ENCODE peak calls at places on chromosomes 1 and 21, in four cellular contexts. O is HepG2, M is GM12878, N is K562. I is an unnamed sample.

GRCh38 chr1:91735266-91735845 is 150.6 kb downstream of the TGFBR3 start:
- DNase-seq in O (peak), M (no peak), N (no peak), I (no peak)

GRCh38 chr1:151964510-151964909 is 29.1 kb downstream of the S100A10 start:
- DNase-seq in O (no peak), M (no peak), N (no peak), I (no peak)

GRCh38 chr21:16752109-16752508 is 760.7 kb upstream of the CXADR start:
- DNase-seq in O (no peak), M (no peak), N (no peak), I (no peak)

GRCh38 chr1:41435570-41436178 is 48.8 kb downstream of the EDN2 start:
- DNase-seq in O (no peak), M (no peak), N (no peak), I (no peak)

GRCh38 chr21:38797470-38797869 is 8.3 kb upstream of the ETS2 start:
- DNase-seq in O (peak), M (no peak), N (peak), I (no peak)

GRCh38 chr1:228000836-228001563 is 5.8 kb upstream of the WNT3A start:
- DNase-seq in O (no peak), M (no peak), N (no peak), I (no peak)

GRCh38 chr1:60132108-60132507 is 58.5 kb upstream of the C1orf87 start:
- DNase-seq in O (no peak), M (no peak), N (no peak), I (no peak)

GRCh38 chr1:229342902-229343587 is at the start of gene CCSAP:
- DNase-seq in O (peak), M (no peak), N (peak), I (peak)

GRCh38 chr1:147177611-147178370 is 5.5 kb upstream of the PRKAB2 start:
- DNase-seq in O (no peak), M (no peak), N (no peak), I (no peak)

GRCh38 chr21:44845418-44846200 is 27.7 kb upstream of the SUMO3 start:
- DNase-seq in O (peak), M (no peak), N (peak), I (peak)

GRCh38 chr1:202208458-202208857 is 14.9 kb downstream of the LGR6 start:
- DNase-seq in O (no peak), M (no peak), N (no peak), I (no peak)

GRCh38 chr1:161019767-161020572 is 982 bp downstream of the F11R start:
- DNase-seq in O (no peak), M (no peak), N (peak), I (no peak)

GRCh38 chr1:76330993-76331603 is 256.6 kb downstream of the ST6GALNAC3 start:
- DNase-seq in O (peak), M (no peak), N (peak), I (peak)

GRCh38 chr1:151988405-151988851 is 5.2 kb downstream of the S100A10 start:
- DNase-seq in O (no peak), M (no peak), N (peak), I (no peak)

GRCh38 chr1:109819365-109819764 is 55.6 kb upstream of the EPS8L3 start:
- DNase-seq in O (no peak), M (no peak), N (peak), I (no peak)

GRCh38 chr1:8362701-8363101 is 44.8 kb downstream of the SLC45A1 start:
- DNase-seq in O (no peak), M (no peak), N (no peak), I (no peak)

GRCh38 chr1:12019858-12020509 is 686 bp downstream of the MIIP start:
- DNase-seq in O (no peak), M (no peak), N (no peak), I (no peak)

GRCh38 chr1:225428879-225429455 is 1.1 kb upstream of the LBR start:
- DNase-seq in O (no peak), M (peak), N (no peak), I (no peak)

GRCh38 chr1:154386643-154387352 is 18.3 kb upstream of the IL6R start:
- DNase-seq in O (peak), M (no peak), N (peak), I (no peak)

GRCh38 chr1:2148691-2149090 is 45.9 kb downstream of the FAAP20 start:
- DNase-seq in O (no peak), M (no peak), N (no peak), I (no peak)

GRCh38 chr1:208868554-208868953 is 624.4 kb upstream of the PLXNA2 start:
- DNase-seq in O (no peak), M (no peak), N (no peak), I (no peak)

GRCh38 chr1:201903135-201903534 is 14.4 kb downstream of the SHISA4 start:
- DNase-seq in O (no peak), M (no peak), N (no peak), I (no peak)

GRCh38 chr21:46005481-46005881 is 23.9 kb downstream of the COL6A1 start:
- DNase-seq in O (no peak), M (no peak), N (no peak), I (no peak)

GRCh38 chr1:220189750-220190347 is 82.4 kb downstream of the RAB3GAP2 start:
- DNase-seq in O (peak), M (no peak), N (peak), I (peak)

GRCh38 chr21:38712076-38712475 is 93.7 kb upstream of the ETS2 start:
- DNase-seq in O (peak), M (no peak), N (peak), I (peak)

GRCh38 chr1:248805905-248806304 is 19.8 kb downstream of the SH3BP5L start:
- DNase-seq in O (no peak), M (no peak), N (no peak), I (no peak)

GRCh38 chr21:39336457-39337008 is 12.4 kb downstream of the HMGN1 start:
- DNase-seq in O (peak), M (no peak), N (no peak), I (no peak)

GRCh38 chr1:231544943-231545592 is 16.6 kb downstream of the TSNAX start:
- DNase-seq in O (no peak), M (no peak), N (no peak), I (no peak)

GRCh38 chr1:107529511-107530149 is 388.8 kb downstream of the NTNG1 start:
- DNase-seq in O (peak), M (peak), N (peak), I (peak)

GRCh38 chr21:21898801-21899200 is 900.6 kb downstream of the NCAM2 start:
- DNase-seq in O (no peak), M (no peak), N (no peak), I (no peak)

GRCh38 chr21:42201615-42202161 is 17.3 kb upstream of the ABCG1 start:
- DNase-seq in O (no peak), M (no peak), N (no peak), I (no peak)

GRCh38 chr21:42198949-42199348 is 20.0 kb upstream of the ABCG1 start:
- DNase-seq in O (no peak), M (no peak), N (no peak), I (no peak)

GRCh38 chr21:42202321-42202720 is 16.6 kb upstream of the ABCG1 start:
- DNase-seq in O (no peak), M (no peak), N (no peak), I (no peak)

GRCh38 chr21:42200906-42201614 is 17.9 kb upstream of the ABCG1 start:
- DNase-seq in O (no peak), M (no peak), N (no peak), I (no peak)

DNA sequence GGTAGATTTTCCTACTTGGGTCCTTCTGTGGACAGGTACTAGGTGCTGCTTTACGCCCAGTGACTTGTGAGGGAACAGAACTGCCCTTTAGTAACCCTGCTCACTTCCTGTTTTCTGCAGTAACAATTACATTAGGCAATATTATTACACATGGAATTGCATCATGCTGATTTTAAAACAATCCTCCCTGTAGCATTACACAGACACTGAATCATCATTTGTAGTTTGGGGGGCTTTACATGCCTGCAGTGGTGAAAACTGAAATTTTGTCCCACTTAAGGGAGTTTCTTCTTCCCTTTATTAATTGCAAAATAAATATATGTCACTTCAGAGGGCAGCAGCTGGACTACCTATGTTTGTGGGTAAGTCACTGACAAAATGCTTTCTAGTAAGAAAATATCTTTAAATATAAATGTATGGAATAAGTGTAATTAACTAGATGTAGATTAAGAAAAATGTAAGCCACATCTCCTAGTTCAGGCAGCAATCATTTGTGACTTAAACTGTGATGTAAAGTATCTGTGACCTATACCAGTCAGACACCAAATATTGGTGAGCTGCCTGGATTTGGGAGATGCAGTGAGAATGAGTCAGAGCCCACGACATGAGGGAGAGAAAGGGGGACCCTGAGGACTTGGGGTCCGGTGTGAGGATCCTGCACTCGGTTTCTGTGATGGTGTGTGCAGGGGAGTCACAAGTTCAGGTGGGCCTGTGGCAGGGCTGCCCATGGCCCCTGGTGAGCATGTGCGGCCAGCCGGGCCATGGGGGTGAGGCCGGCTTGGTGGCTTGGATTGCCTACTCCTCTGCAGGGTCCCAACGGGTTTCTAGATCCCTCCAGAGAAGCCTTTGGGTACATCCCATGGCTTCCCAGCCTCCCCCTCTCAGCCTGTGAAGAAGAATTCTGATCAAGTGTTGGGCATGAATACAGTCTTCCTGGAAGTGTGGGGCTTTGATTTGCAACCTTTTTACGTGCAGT is 19.2 kb upstream of the ABCG1 start:
- DNase-seq in O (peak), M (peak), N (no peak), I (no peak)
- TF ChIP-seq FOXK2 in O (no peak), M (no peak), N (no peak), I (no peak)

GRCh38 chr1:223133824-223134435 is 9.1 kb downstream of the TLR5 start:
- DNase-seq in O (peak), M (peak), N (peak), I (peak)
- TF ChIP-seq FOXK2 in O (no peak), M (no peak), N (no peak), I (no peak)

GRCh38 chr1:156464825-156465452 is 35.6 kb downstream of the MEF2D start:
- DNase-seq in O (no peak), M (no peak), N (no peak), I (no peak)
- TF ChIP-seq FOXK2 in O (no peak), M (no peak), N (no peak), I (no peak)

GRCh38 chr1:10901091-10901893 is 104.8 kb upstream of the CASZ1 start:
- DNase-seq in O (no peak), M (no peak), N (no peak), I (no peak)

GRCh38 chr1:10899490-10900264 is 103.2 kb upstream of the CASZ1 start:
- DNase-seq in O (no peak), M (no peak), N (no peak), I (no peak)

GRCh38 chr1:10900265-10900651 is 103.8 kb upstream of the CASZ1 start:
- DNase-seq in O (no peak), M (no peak), N (no peak), I (no peak)

GRCh38 chr1:10901894-10902805 is 105.7 kb upstream of the CASZ1 start:
- DNase-seq in O (no peak), M (no peak), N (no peak), I (no peak)

DNA sequence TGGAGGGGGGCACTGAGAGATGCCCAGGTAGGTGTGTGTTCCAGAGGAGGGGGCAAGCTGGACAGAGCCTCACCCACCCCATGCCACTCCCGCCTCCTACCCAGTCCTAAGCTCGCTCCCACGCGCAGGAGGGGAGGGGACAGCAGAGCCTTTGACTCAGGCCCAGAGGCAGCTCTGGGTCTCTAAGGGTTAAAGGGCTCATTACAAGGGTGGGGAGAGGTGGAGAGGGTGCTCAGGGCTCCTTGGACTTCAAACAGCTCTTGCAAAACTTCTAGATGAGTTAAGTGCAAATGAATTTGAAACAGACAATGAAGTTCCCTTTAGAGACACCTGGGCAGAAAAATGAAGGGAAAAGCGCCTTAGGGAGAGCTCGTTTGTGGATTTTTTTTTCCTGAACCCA is 104.2 kb upstream of the CASZ1 start:
- DNase-seq in O (peak), M (no peak), N (no peak), I (no peak)
- TF ChIP-seq FOXK2 in O (no peak), M (no peak), N (no peak), I (no peak)

DNA sequence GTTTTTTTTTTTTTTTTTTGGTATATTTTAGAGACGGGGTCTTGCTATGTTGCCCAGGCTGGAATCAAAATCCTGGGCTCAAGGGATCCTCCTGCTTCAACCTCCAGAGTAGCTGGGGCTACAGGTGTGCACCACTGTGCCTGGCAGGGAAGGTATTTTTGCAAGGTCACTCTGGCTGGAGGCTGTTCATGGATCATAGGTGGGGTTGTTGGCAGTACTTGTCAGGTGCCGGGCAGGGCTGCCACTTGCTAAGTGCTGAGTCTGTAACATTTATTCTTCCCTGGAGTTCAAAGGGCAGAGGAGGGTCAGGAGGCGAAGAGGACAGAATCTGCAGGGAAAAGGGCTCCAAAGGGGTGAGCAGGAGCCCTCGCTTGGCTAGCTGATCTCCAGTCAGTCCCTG is 24.1 kb downstream of the A3GALT2 start:
- DNase-seq in O (no peak), M (no peak), N (no peak), I (no peak)
- TF ChIP-seq FOXK2 in O (no peak), M (no peak), N (no peak), I (no peak)